ENCODE peak calls at places on chromosomes 11 and 22, in four cellular contexts. H is HCT116, X is K562, V is HepG2. K is an unnamed sample.

GRCh38 chr22:44997060-44997459 is 12.7 kb downstream of the PHF21B start:
- DNase-seq in X (no peak), V (no peak), H (no peak), K (no peak)

GRCh38 chr11:115133810-115134209 is 370.4 kb downstream of the CADM1 start:
- DNase-seq in V (no peak), X (no peak), H (no peak), K (no peak)

GRCh38 chr22:32327066-32327465 is 30.6 kb upstream of the RFPL3 start:
- DNase-seq in V (no peak), X (no peak), H (no peak), K (no peak)

GRCh38 chr11:111777094-111778046 is 11.2 kb upstream of the PPP2R1B start:
- DNase-seq in V (peak), X (peak), H (peak), K (peak)

GRCh38 chr22:21652547-21653545 is 10.7 kb downstream of the SDF2L1 start:
- DNase-seq in H (no peak), X (peak), V (no peak), K (no peak)

GRCh38 chr11:64752106-64752970 is 7.4 kb downstream of the PYGM start:
- DNase-seq in V (no peak), X (no peak), H (no peak), K (no peak)

GRCh38 chr11:105609341-105609781 is 512 bp upstream of the GRIA4 start:
- DNase-seq in V (peak), X (peak), H (peak), K (peak)

GRCh38 chr22:16917144-16918003 is 90.6 kb downstream of the GAB4 start:
- DNase-seq in H (peak), V (peak), X (peak), K (peak)

GRCh38 chr11:125091877-125092664 is 19.4 kb downstream of the TMEM218 start:
- DNase-seq in H (no peak), X (no peak), V (no peak), K (no peak)

GRCh38 chr11:18209058-18209457 is 27.5 kb downstream of the SAA4 start:
- DNase-seq in V (no peak), X (no peak), H (no peak), K (no peak)

GRCh38 chr22:31495343-31495742 is 993 bp upstream of the SFI1 start:
- DNase-seq in V (no peak), H (no peak), X (no peak), K (no peak)

GRCh38 chr11:11996321-11997174 is 11.9 kb downstream of the DKK3 start:
- DNase-seq in H (no peak), V (no peak), X (no peak), K (no peak)

GRCh38 chr11:14119357-14119756 is 156.8 kb downstream of the SPON1 start:
- DNase-seq in V (no peak), X (no peak), H (no peak), K (no peak)

GRCh38 chr22:49363526-49364230 is 464.0 kb downstream of the BRD1 start:
- DNase-seq in H (no peak), V (no peak), X (no peak), K (no peak)

GRCh38 chr11:59560702-59561469 is 49.5 kb downstream of the OR4D9 start:
- DNase-seq in V (peak), H (peak), X (peak), K (peak)

GRCh38 chr22:29734853-29735252 is 15.1 kb downstream of the CABP7 start:
- DNase-seq in X (no peak), V (no peak), H (no peak), K (no peak)

GRCh38 chr11:102985850-102986249 is 30.3 kb upstream of the MMP13 start:
- DNase-seq in X (no peak), H (no peak), V (no peak), K (no peak)

GRCh38 chr11:83042966-83043711 is 28.6 kb downstream of the RAB30 start:
- DNase-seq in X (no peak), V (no peak), H (no peak), K (no peak)

GRCh38 chr11:10307411-10308207 is 2.7 kb downstream of the ADM start:
- DNase-seq in H (peak), X (peak), V (peak), K (peak)

GRCh38 chr11:76270387-76270786 is 64.1 kb upstream of the WNT11 start:
- DNase-seq in H (no peak), V (no peak), X (no peak), K (no peak)

GRCh38 chr22:20244744-20245576 is 23.2 kb downstream of the RTN4R start:
- DNase-seq in X (peak), V (no peak), H (no peak), K (no peak)

GRCh38 chr11:61370349-61371005 is 8.3 kb downstream of the TMEM138 start:
- DNase-seq in V (no peak), X (no peak), H (no peak), K (no peak)

GRCh38 chr11:41377709-41378394 is 81.6 kb downstream of the LRRC4C start:
- DNase-seq in H (no peak), X (no peak), V (no peak), K (no peak)

GRCh38 chr11:12636871-12637410 is 37.3 kb upstream of the TEAD1 start:
- DNase-seq in V (no peak), X (no peak), H (no peak), K (no peak)

GRCh38 chr22:48378673-48379072 is 1449.0 kb downstream of the BRD1 start:
- DNase-seq in V (no peak), H (no peak), X (no peak), K (no peak)

GRCh38 chr11:89477175-89477574 is 14.0 kb downstream of the NOX4 start:
- DNase-seq in H (peak), X (no peak), V (peak), K (no peak)

GRCh38 chr11:113270080-113270479 is 44.3 kb upstream of the TTC12 start:
- DNase-seq in H (no peak), V (no peak), X (no peak), K (peak)

GRCh38 chr22:45284705-45285305 is at the start of gene UPK3A:
- DNase-seq in H (peak), V (no peak), X (peak), K (peak)

GRCh38 chr11:117914398-117914761 is 14.8 kb downstream of the TMPRSS13 start:
- DNase-seq in V (no peak), X (no peak), H (no peak), K (no peak)

GRCh38 chr11:61032824-61033223 is 61.3 kb downstream of the CD6 start:
- DNase-seq in X (no peak), V (no peak), H (no peak), K (no peak)

GRCh38 chr11:63904743-63905142 is 12.2 kb downstream of the RCOR2 start:
- DNase-seq in H (no peak), V (no peak), X (no peak), K (no peak)

GRCh38 chr22:29938285-29938693 is 55.3 kb downstream of the MTMR3 start:
- DNase-seq in X (no peak), H (no peak), V (no peak), K (no peak)

GRCh38 chr11:65479184-65480145 is 19.4 kb upstream of the MALAT1 start:
- DNase-seq in H (no peak), X (no peak), V (no peak), K (no peak)

GRCh38 chr11:71302911-71303310 is 50.5 kb upstream of the SHANK2 start:
- DNase-seq in X (no peak), H (no peak), V (no peak), K (peak)

GRCh38 chr11:128462189-128462588 is 125.2 kb downstream of the ETS1 start:
- DNase-seq in V (no peak), H (no peak), X (no peak), K (no peak)

GRCh38 chr22:31036671-31037550 is 44.2 kb upstream of the SMTN start:
- DNase-seq in V (no peak), H (no peak), X (no peak), K (peak)

GRCh38 chr11:12249590-12250260 is 127.6 kb upstream of the PARVA start:
- DNase-seq in H (no peak), V (no peak), X (no peak), K (no peak)

DNA sequence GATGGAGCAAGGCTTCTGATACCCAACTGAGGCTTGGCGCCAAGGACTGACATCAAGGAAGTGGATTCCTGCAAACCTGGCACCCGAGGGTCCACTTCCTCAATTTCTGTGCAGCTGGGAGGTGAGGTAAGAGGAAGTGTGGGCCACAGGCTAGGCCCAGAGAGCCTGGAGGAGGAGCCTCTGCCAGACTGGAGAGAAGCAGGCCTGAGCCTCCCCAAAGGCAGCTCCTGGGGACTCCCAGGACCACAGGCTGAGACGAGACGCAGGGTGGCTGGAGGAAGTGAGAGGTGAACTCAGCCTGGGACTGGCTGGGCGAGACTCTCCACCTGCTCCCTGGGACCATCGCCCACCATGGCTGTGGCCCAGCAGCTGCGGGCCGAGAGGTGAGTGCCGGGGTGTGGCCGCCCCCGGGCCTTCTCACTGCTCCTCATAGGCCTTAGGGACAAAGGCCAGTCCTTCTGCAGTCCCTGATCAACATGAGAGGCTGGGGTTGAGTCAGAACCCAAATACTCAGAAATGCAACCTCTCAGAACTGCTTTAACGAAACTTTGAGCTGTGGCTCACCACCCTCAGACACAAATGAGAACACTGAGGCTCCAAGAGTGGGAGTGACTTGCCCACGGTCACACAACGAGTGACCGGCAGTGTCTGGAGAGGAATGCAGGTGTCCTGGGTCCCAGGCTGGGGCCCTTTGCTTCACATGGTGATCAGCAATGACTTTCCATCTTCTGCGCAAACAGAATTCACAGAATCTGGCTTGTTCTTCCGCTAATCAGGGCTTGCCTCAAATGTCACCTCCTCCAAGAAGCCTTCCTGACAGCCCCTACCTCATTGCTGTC is at the start of gene NCF4:
- DNase-seq in V (no peak), X (no peak), H (no peak), K (no peak)
- TF ChIP-seq JUND in V (no peak), X (no peak), H (no peak), K (no peak)

DNA sequence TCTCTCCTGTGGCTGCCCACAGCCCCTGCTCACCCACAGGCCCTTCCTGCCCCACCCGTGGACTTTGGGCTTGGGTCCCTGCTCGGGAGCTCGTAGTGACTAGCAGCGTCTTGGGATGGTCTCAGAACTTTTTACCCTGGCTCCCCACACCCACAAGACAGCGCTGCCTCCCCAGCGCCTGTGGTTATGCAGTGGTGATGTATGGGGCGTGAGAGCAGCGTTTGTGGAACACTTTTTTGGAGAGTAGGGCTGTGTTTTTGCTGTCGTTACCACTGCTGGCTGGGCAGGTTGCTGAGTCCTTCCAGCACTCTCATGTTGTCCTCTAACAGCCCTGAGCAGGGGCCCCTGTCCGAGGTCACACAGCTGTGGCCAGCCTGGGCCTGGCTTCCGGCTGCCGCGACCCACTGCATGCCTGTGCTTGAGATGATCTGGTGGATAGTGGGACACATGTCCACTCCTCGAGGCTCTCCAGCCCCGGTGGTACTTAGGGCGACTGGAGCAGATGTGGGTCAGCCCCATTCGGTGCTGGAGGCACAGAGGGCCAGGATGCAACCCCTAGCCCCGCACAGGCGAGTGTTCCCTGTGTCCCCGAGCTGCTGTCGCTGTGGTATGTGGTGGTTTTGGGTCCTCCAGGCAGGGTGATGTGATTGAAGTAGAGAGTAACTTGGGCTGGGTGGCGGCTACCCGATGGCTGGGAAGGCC is 7.1 kb upstream of the GRAMD4 start:
- DNase-seq in H (no peak), X (no peak), V (peak), K (no peak)
- TF ChIP-seq JUND in H (no peak), X (no peak), V (no peak), K (no peak)

DNA sequence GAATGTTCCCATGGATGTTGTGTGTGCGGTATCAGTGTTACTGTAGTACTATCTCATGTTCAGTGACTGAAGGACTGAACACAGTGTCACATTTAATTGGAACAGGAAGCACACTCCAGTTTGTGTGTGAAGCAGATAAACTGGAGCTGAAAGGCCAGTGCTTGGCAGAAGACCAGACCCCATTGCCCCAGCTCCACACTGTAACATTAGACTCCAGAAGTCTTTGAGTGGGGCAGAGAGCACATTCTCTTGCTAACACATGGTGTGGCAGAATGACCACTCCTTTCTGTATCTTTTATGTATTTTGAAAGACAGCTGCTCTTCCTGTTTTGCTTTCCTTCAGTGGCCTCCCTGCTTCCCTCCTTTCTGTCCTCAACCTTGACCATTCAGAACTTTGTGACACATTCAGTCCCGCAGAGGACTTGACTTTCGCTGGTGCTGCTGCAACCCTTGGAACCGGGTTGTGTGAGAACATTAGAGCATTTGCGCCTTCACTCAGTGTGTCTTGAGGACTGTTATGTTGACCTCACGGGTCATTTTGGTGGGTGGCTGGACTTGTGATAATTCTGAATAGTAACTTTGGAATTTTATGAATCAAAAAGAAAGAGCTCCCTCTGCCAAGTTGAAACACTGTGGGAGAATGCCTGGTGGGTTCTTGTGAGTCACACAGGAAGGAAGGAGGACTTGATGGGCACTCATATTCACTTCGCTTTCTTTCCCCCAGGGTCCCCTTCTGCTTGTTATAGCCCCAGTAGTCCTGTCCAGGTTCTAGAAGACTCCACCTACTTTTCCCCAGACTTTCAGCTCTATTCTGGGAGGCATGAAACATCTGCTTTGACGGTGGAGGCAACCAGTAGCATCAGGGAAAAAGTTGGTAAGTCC is 26.4 kb downstream of the AMOTL1 start:
- DNase-seq in H (peak), X (no peak), V (no peak), K (no peak)
- TF ChIP-seq JUND in H (peak), X (peak), V (no peak), K (no peak)

DNA sequence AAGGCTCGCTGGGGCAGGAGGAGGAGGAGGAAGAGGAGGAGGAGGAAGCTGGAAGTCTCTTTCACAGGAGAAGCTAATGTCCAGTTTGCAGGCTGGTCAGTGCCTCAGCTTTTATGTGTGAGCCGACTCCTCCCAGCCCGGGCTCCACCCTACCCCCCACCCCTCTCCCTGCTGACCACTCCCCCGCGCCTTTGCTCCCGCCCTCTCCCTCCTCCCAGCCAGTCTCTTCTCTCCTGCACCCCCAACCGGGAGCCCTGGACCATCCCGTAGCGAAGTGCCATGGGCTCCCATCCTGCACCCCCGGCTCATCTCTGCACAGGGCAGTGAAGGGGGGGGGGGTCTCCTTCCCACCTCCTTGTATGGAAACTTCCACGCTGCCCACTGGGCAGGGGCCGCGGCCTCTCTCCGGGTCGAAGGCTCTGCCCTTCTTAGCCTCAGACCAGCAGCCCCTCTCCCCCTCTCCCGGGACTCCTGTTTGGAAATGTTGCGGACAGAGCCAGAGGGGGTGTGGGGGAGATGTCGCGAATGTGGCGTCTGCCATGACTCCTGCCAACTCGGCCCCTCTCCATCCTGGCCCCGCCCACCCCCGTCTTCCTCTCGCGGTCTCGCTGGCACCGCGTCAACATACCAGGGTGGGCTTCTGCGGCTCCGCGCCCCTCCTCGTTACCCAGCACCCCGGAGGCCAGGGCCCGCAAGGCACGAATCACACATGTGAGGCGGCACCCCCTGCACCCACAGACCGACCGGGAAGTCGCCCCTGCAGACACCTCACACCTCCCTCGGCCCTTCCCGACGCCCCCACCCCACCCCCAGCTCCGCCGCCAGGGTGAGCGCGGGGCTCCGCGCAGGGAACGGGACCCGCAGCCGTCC is 1.8 kb downstream of the IGF2 start:
- DNase-seq in V (peak), H (peak), X (peak), K (peak)
- TF ChIP-seq JUND in V (no peak), H (no peak), X (no peak), K (no peak)

K was measured in T47D.